ENCODE peak calls at places on chromosomes 3 and 15, in five cellular contexts. H is GM23338, N is HepG2, P is GM12865, K is AG09309. I is an unnamed sample.

GRCh38 chr3:66609660-66610547 is 109.1 kb upstream of the LRIG1 start:
- DNase-seq in K (peak), N (no peak), H (peak), P (no peak), I (no peak)

GRCh38 chr3:77320514-77320913 is 280.6 kb downstream of the ROBO2 start:
- DNase-seq in P (peak), H (peak), K (no peak), N (peak), I (no peak)

GRCh38 chr3:148723591-148723990 is 25.9 kb downstream of the AGTR1 start:
- DNase-seq in N (peak), H (no peak), K (peak), P (no peak), I (no peak)

GRCh38 chr3:106965286-106965685 is 412.0 kb upstream of the CCDC54 start:
- DNase-seq in N (no peak), P (no peak), H (no peak), K (no peak), I (no peak)

GRCh38 chr15:92316586-92317295 is 76.9 kb upstream of the ST8SIA2 start:
- DNase-seq in P (no peak), N (no peak), H (peak), K (no peak), I (no peak)

GRCh38 chr3:132038198-132038825 is 3.5 kb upstream of the CPNE4 start:
- DNase-seq in N (peak), P (peak), K (no peak), H (peak), I (no peak)

GRCh38 chr3:125129512-125129962 is 73.7 kb upstream of the HEG1 start:
- DNase-seq in P (no peak), K (peak), N (peak), H (no peak), I (no peak)

GRCh38 chr15:86505951-86506350 is 426.3 kb downstream of the AGBL1 start:
- DNase-seq in N (no peak), P (no peak), K (no peak), H (no peak), I (no peak)

GRCh38 chr3:197854596-197855343 is 63.7 kb downstream of the LRCH3 start:
- DNase-seq in N (no peak), P (no peak), K (peak), H (peak), I (no peak)

GRCh38 chr15:83516935-83517334 is 69.8 kb downstream of the SH3GL3 start:
- DNase-seq in K (no peak), N (no peak), H (no peak), P (no peak), I (no peak)

GRCh38 chr3:127535901-127536817 is 54.4 kb downstream of the TPRA1 start:
- DNase-seq in H (no peak), K (no peak), P (no peak), N (no peak), I (no peak)

GRCh38 chr3:61872077-61872706 is 310.8 kb downstream of the PTPRG start:
- DNase-seq in N (no peak), K (no peak), P (no peak), H (peak), I (no peak)

GRCh38 chr15:60660290-60661051 is 181.5 kb upstream of the ICE2 start:
- DNase-seq in H (no peak), P (peak), K (peak), N (no peak), I (no peak)

GRCh38 chr3:127167315-127168043 is 25.5 kb upstream of the PRR23E start:
- DNase-seq in H (no peak), P (no peak), K (no peak), N (no peak), I (no peak)

DNA sequence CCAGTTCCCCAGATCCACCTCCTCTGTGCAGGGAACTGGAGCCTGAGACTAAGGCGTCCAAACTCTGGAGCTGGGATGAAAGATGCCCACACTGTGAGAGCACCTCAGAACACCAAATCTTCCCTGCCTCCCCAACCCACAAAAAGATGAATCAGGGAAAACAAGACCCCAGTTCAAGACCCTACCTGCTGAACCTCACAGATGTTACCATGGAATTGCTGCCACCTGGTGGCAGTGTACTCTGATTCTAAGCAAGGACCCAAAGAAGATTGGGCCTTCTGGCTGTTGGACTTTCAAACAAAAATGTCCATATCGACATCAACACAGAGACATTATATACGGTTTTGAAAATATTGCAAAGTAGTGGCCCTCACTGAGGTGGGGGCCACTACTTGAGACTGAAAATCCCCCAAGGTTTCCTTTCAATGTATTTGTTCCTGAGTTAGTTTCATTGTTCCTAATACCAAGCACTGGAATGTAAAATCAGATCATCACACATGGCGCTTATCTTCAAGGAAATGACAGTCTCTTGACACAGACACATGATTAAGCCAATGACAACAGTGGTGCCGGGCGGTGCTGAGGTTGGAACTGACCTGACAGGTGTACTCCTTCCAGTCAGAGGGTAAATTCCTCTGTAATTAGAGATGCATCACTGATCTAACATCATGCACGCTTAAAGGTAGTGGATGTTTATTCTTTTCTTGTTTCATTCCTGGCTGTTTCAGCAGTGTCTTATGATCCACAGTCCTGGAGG is 67.6 kb downstream of the SLC6A11 start:
- DNase-seq in P (peak), H (peak), N (peak), K (no peak), I (no peak)
- TF ChIP-seq CTCF in P (peak), H (peak), N (peak), K (peak), I (peak)

DNA sequence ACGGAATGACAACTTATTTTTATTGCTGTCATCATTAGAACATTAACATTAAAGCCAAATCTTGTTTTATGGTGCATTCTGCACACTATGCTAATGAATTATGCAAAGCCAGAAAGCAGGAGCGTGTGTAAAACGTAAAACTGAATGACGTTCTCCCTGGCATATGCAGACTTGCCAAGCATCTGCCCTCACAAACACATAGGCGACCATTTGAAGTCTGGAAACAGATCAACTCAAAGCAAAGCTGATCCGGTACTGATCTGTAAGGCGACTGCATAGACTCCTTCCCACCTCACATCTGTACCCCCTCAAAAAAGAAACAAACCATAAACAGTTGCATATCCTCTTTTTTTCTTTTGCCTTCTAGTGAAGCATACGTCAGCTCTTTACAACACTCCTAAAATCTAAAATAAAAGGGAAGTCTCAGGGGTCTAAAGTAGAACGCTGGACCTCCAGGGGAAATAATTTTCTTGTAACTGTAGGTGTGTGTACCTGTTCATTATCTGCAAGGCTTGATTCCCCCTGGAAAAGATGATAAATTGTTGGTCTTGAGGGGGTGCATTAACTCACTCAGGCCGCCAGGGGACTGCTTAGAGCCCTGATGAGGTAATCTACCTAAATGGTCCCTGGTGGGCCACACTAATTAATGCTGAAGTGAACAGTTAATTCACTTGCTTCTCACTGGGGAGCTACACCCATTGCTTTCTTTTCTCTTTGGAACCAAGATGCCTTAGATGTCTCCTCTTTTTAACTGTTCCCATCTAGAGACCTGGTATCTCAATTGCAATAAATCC is 231.4 kb downstream of the CDIN1 start:
- DNase-seq in P (peak), K (no peak), H (peak), N (no peak), I (no peak)
- TF ChIP-seq CTCF in P (peak), K (peak), H (peak), N (no peak), I (peak)

DNA sequence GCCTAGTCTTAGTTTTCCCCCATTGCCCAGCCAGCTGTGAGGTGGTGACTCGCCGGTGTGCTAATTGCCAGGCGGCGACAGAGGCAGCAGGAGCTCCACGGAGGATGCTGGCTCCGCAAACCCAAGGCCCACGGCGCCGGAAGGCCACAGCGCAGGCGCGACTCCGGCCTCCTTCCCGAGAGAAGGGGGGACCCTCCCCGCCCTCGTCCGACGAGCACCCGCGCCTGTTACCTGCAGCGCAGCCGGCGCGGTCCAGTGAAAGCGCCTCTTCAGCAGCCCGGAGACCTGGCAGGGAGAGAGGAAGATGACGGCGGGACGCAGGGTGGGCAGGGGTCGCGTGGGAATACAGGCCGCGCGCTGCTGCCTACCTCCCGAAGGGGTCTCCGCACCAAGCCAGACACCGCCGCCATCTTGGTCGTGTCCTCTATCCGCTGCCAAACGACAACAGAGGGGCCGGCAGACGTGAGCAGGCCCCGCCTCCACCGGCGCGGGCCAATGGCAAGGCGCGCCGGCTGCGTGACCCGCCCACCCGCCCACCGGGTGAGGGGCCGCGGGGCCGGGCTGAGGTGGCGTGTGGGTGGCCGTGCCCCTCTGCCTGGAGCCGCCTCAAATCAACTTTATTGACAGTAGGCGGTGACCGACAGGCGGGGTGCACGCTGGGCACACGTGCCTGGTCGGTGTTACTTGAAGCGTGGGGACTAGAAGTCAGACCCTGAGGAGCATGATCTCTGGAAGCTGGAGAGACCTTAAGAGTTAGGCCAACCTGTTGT is at the start of gene PDHB:
- DNase-seq in K (peak), H (peak), P (peak), N (peak), I (peak)
- TF ChIP-seq CTCF in K (no peak), H (no peak), P (no peak), N (peak), I (no peak)

GRCh38 chr3:44077267-44077666 is 164.4 kb upstream of the TOPAZ1 start:
- DNase-seq in H (peak), N (no peak), P (peak), K (no peak), I (no peak)
- TF ChIP-seq CTCF in H (peak), N (peak), P (no peak), K (peak), I (no peak)

DNA sequence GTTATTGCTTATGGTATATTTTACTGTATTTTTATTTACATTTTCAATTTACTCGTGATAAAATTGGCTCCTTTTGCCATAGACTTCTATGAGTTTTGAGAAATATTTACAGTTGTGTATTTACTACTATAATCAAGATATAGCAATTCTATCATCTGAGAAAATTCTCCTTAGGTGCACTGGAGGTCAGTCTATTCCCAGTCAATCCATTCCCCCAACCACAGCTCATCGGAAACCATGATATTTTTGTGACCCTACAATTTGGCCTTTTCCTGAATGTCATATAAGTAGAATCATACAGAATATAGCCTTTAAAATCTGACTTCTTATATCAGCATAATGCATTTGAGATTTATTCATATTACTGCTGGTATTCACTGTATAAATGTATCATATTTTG is 114.7 kb upstream of the LRTM1 start:
- DNase-seq in N (no peak), P (no peak), H (no peak), K (no peak), I (no peak)
- TF ChIP-seq CTCF in N (no peak), P (no peak), H (peak), K (peak), I (no peak)